ENCODE peak calls at places on chromosomes 6 and 20, in five cellular contexts. P is heart left ventricle, D is NCI-H2081, S is DMS153, X is NCI-H460. O is an unnamed sample.

GRCh38 chr6:10526156-10526555 is 5.0 kb downstream of the GCNT2 start:
- DNase-seq in X (peak), D (no peak), P (no peak), S (no peak), O (no peak)

GRCh38 chr20:21436186-21436585 is 38.9 kb upstream of the NKX2-4 start:
- DNase-seq in S (no peak), D (no peak), X (peak), P (no peak), O (no peak)

GRCh38 chr6:28738396-28738765 is 185.4 kb downstream of the TRIM27 start:
- DNase-seq in X (no peak), S (no peak), P (no peak), D (no peak), O (no peak)

GRCh38 chr6:85124472-85125428 is 325.1 kb upstream of the NT5E start:
- DNase-seq in S (no peak), P (no peak), X (peak), D (no peak), O (no peak)

GRCh38 chr6:157273756-157274088 is 49.6 kb downstream of the TMEM242 start:
- DNase-seq in S (peak), X (no peak), D (peak), P (peak), O (peak)

GRCh38 chr20:31934968-31935764 is 16.7 kb downstream of the PDRG1 start:
- DNase-seq in S (no peak), D (no peak), P (no peak), X (no peak), O (peak)

GRCh38 chr6:31969712-31970603 is 2.0 kb downstream of the DXO start:
- DNase-seq in D (no peak), X (no peak), S (no peak), P (no peak), O (no peak)

GRCh38 chr6:4174042-4174441 is 38.7 kb upstream of the ECI2 start:
- DNase-seq in S (no peak), P (no peak), X (no peak), D (no peak), O (no peak)

GRCh38 chr20:56348746-56349145 is 10.0 kb upstream of the FAM210B start:
- DNase-seq in S (no peak), X (peak), P (no peak), D (no peak), O (no peak)

GRCh38 chr6:13159295-13159694 is 169.0 kb downstream of the TBC1D7 start:
- DNase-seq in P (no peak), S (no peak), X (no peak), D (no peak), O (no peak)

GRCh38 chr6:45327956-45328522 is at the start of gene RUNX2:
- DNase-seq in X (no peak), D (no peak), P (no peak), S (no peak), O (peak)

GRCh38 chr6:52014391-52014790 is 73.0 kb downstream of the PKHD1 start:
- DNase-seq in X (no peak), P (no peak), S (no peak), D (no peak), O (no peak)

GRCh38 chr6:108637963-108638362 is 77.2 kb downstream of the FOXO3 start:
- DNase-seq in S (no peak), D (no peak), X (no peak), P (no peak), O (no peak)

GRCh38 chr6:52176550-52176949 is 9.6 kb upstream of the IL17A start:
- DNase-seq in X (no peak), S (peak), D (peak), P (no peak), O (no peak)

GRCh38 chr6:168018664-168019063 is 21.2 kb downstream of the KIF25 start:
- DNase-seq in X (no peak), D (no peak), S (no peak), P (no peak), O (no peak)

GRCh38 chr6:133873538-133873937 is 15.4 kb upstream of the TCF21 start:
- DNase-seq in D (no peak), P (no peak), X (no peak), S (no peak), O (no peak)

GRCh38 chr6:161359617-161359945 is 85.7 kb upstream of the AGPAT4 start:
- DNase-seq in X (no peak), P (no peak), D (no peak), S (no peak), O (no peak)